ENCODE peak calls at places on chromosomes 1 and 21, in seven cellular contexts. Y is IMR-90, X is neuronal stem cell, E is mesendoderm, G is H9, Q is mesenchymal stem cell, J is trophoblast cell. H is an unnamed sample.

GRCh38 chr1:245516178-245516829 is 361.5 kb downstream of the KIF26B start:
- DNase-seq in G (no peak), E (no peak), Q (no peak), X (no peak), J (peak), Y (peak), H (no peak)

GRCh38 chr21:37407719-37408455 is 41.3 kb downstream of the DYRK1A start:
- DNase-seq in G (no peak), X (no peak), E (no peak), Q (peak), J (no peak), Y (peak), H (no peak)

GRCh38 chr1:2822621-2823145 is 21.2 kb upstream of the TTC34 start:
- DNase-seq in J (no peak), Q (no peak), E (no peak), X (no peak), Y (no peak), G (no peak), H (no peak)

GRCh38 chr1:36436820-36437219 is 13.4 kb downstream of the OSCP1 start:
- DNase-seq in X (no peak), E (peak), Y (peak), J (peak), Q (peak), G (no peak), H (no peak)

GRCh38 chr21:15138475-15138874 is 73.7 kb upstream of the NRIP1 start:
- DNase-seq in G (no peak), E (no peak), J (no peak), Y (no peak), X (no peak), Q (no peak), H (no peak)

GRCh38 chr1:209412036-209412435 is 171.5 kb upstream of the CAMK1G start:
- DNase-seq in Y (peak), X (no peak), E (no peak), J (peak), Q (no peak), G (no peak), H (no peak)

GRCh38 chr1:172588296-172589291 is 55.6 kb downstream of the SUCO start:
- DNase-seq in X (no peak), E (no peak), Y (peak), Q (peak), J (peak), G (no peak), H (no peak)

GRCh38 chr1:150152182-150152536 is 2.4 kb downstream of the PLEKHO1 start:
- DNase-seq in Q (peak), Y (no peak), E (peak), X (no peak), J (no peak), G (no peak), H (no peak)

GRCh38 chr1:28437260-28437923 is 67.9 kb downstream of the PHACTR4 start:
- DNase-seq in J (peak), Y (peak), X (peak), E (peak), G (no peak), Q (peak), H (no peak)

GRCh38 chr1:179824265-179824664 is 53.3 kb downstream of the TOR1AIP2 start:
- DNase-seq in E (no peak), G (peak), Y (no peak), Q (no peak), X (no peak), J (no peak), H (no peak)

GRCh38 chr1:239976130-239976968 is 115.3 kb upstream of the FMN2 start:
- DNase-seq in E (peak), G (peak), X (peak), Q (peak), J (peak), Y (peak), H (no peak)

GRCh38 chr1:206941766-206942418 is 4.4 kb downstream of the PIGR start:
- DNase-seq in X (no peak), G (no peak), J (no peak), E (no peak), Y (no peak), Q (no peak), H (no peak)

GRCh38 chr21:38948377-38948776 is 142.6 kb downstream of the ETS2 start:
- DNase-seq in E (no peak), Y (peak), Q (no peak), X (no peak), G (no peak), J (no peak), H (no peak)

DNA sequence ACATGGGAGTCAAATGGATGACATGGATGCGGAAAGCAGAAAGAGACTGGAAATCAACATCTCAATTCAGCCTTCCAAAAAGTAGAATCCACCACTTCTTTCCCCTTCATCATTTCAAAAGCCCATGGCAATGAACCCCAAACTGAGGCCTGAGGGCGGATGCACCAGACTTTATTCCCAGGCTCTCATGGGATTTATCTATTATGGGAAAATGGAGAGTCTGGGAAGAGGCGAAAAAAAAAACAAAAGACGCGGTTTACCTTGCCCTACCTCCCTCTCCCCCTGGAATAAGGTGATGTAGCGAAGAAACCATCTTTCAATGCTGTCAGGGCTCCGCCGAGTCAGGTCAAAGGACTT is 624 bp downstream of the KIFAP3 start:
- DNase-seq in J (no peak), E (no peak), Q (no peak), X (no peak), G (no peak), Y (no peak), H (no peak)
- H2BK5ac ChIP-seq in J (peak), E (no peak), Q (no peak), X (no peak), G (no peak), Y (no peak), H (no peak)

DNA sequence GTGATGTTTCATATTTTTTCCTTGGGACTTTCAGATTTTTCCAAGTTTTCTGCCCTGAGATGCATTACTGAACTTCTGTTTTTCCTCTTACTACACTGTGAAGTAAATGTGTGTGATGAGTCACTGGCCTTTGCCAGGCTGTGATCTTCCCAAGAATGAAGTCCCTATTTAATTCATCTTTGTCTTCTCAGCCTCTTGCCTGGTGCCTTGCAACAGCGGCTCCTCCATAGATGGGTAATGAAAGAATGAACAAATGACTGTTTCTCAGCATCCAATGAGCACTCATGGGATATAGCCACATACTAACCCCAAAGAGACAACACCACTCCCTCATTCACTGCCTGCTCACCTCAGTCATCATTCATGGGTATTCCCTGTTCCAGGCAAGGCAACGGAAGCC is 72.1 kb downstream of the HIVEP3 start:
- DNase-seq in Q (peak), X (no peak), J (no peak), G (no peak), E (no peak), Y (peak), H (no peak)
- H2BK5ac ChIP-seq in Q (no peak), X (no peak), J (no peak), G (no peak), E (no peak), Y (no peak), H (no peak)

DNA sequence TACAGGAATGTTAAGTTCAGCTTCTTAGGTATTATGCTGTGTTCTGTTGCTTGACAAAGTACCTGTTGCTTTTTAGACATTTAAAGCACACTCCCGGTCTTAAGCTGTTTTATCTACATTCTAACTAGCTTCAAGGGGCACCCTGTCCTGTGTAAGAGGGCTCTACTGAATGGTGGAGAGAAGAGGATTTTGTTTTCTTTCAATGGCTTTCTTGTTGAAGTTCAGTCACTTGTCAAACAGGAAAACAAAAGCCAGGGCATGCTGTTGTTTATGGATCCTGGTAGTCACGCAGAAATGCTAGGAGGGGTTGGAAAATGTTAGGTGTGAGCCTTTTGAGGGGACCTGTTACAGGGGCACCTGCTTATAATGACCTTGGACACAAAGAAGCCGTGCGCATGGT is 30.7 kb downstream of the PGM1 start:
- DNase-seq in J (no peak), Y (no peak), G (no peak), Q (no peak), X (peak), E (no peak), H (no peak)
- H2BK5ac ChIP-seq in J (no peak), Y (no peak), G (no peak), Q (no peak), X (no peak), E (no peak), H (no peak)

GRCh38 chr21:35198982-35199732 is 150.1 kb upstream of the RUNX1 start:
- DNase-seq in E (no peak), Y (no peak), Q (no peak), G (no peak), X (no peak), J (no peak), H (no peak)
- H2BK5ac ChIP-seq in E (no peak), Y (peak), Q (no peak), G (no peak), X (no peak), J (no peak), H (no peak)